ENCODE peak calls at places on chromosome 10, in five cellular contexts. D is NCI-H774, H is H7, U is iPS DF 6.9, T is left cardiac atrium. B is an unnamed sample.
A peak's percentile ranks its signal among the peaks of the same experiment; 100 is the strongest.

GRCh38 chr10:22824984-22825383 is 102.9 kb upstream of the ARMC3 start:
- DNase-seq in D (no peak), H (no peak), U (no peak), T (no peak), B (no peak)

GRCh38 chr10:26380815-26381214 is 57.3 kb upstream of the APBB1IP start:
- DNase-seq in D (no peak), H (no peak), U (no peak), T (no peak), B (no peak)

GRCh38 chr10:31929260-31929985 is 792 bp upstream of the ARHGAP12 start:
- DNase-seq in D (peak; percentile 28), H (peak; percentile 61), U (no peak), T (peak; percentile 58), B (peak; percentile 64)

GRCh38 chr10:128274938-128275337 is 148.7 kb upstream of the MKI67 start:
- DNase-seq in D (no peak), H (no peak), U (no peak), T (peak; percentile 44), B (no peak)

GRCh38 chr10:77037735-77038411 is 599.7 kb downstream of the KCNMA1 start:
- DNase-seq in D (peak; percentile 23), H (peak; percentile 13), U (no peak), T (no peak), B (no peak)

GRCh38 chr10:32790483-32790882 is 167.5 kb downstream of the ITGB1 start:
- DNase-seq in D (no peak), H (no peak), U (no peak), T (no peak), B (no peak)

GRCh38 chr10:58157076-58157766 is 110.5 kb downstream of the IPMK start:
- DNase-seq in D (peak; percentile 14), H (no peak), U (no peak), T (no peak), B (no peak)

GRCh38 chr10:124450010-124450782 is at the start of gene NKX1-2:
- DNase-seq in D (no peak), H (peak; percentile 97), U (no peak), T (no peak), B (peak; percentile 70)

GRCh38 chr10:122123186-122123585 is 134.2 kb downstream of the TACC2 start:
- DNase-seq in D (no peak), H (no peak), U (no peak), T (no peak), B (no peak)

GRCh38 chr10:49613160-49613881 is 516 bp upstream of the CHAT start:
- DNase-seq in D (no peak), H (peak; percentile 65), U (no peak), T (no peak), B (no peak)

GRCh38 chr10:98074315-98074911 is 44.0 kb upstream of the CRTAC1 start:
- DNase-seq in D (no peak), H (peak; percentile 41), U (no peak), T (no peak), B (no peak)

GRCh38 chr10:53269482-53269881 is 496.9 kb upstream of the MBL2 start:
- DNase-seq in D (no peak), H (no peak), U (no peak), T (no peak), B (no peak)

GRCh38 chr10:26474062-26474461 is 35.9 kb downstream of the APBB1IP start:
- DNase-seq in D (no peak), H (no peak), U (no peak), T (no peak), B (no peak)

GRCh38 chr10:62390497-62391176 is 16.5 kb downstream of the ZNF365 start:
- DNase-seq in D (no peak), H (no peak), U (no peak), T (no peak), B (no peak)

GRCh38 chr10:11480687-11481086 is 130.8 kb downstream of the USP6NL start:
- DNase-seq in D (no peak), H (no peak), U (no peak), T (no peak), B (no peak)

GRCh38 chr10:113853577-113854018 is 284 bp downstream of the DCLRE1A start:
- DNase-seq in D (no peak), H (no peak), U (no peak), T (no peak), B (no peak)

GRCh38 chr10:60604356-60604755 is 173.9 kb upstream of the CDK1 start:
- DNase-seq in D (peak; percentile 17), H (no peak), U (no peak), T (no peak), B (no peak)

GRCh38 chr10:71270301-71270777 is 48.7 kb upstream of the SLC29A3 start:
- DNase-seq in D (peak; percentile 5), H (peak; percentile 89), U (peak; percentile 75), T (peak; percentile 54), B (peak; percentile 83)

GRCh38 chr10:66176772-66177171 is 749.1 kb upstream of the LRRTM3 start:
- DNase-seq in D (no peak), H (no peak), U (no peak), T (no peak), B (no peak)

GRCh38 chr10:42961156-42961589 is 115.7 kb upstream of the RET start:
- DNase-seq in D (no peak), H (no peak), U (no peak), T (no peak), B (peak; percentile 0)

GRCh38 chr10:3876563-3876962 is 91.6 kb upstream of the KLF6 start:
- DNase-seq in D (no peak), H (no peak), U (no peak), T (no peak), B (no peak)

GRCh38 chr10:96093948-96094347 is 36.1 kb upstream of the ZNF518A start:
- DNase-seq in D (no peak), H (no peak), U (no peak), T (no peak), B (no peak)

GRCh38 chr10:30185916-30186315 is 126.5 kb upstream of the JCAD start:
- DNase-seq in D (no peak), H (no peak), U (no peak), T (no peak), B (no peak)

GRCh38 chr10:36450385-36450784 is 675.0 kb upstream of the ANKRD30A start:
- DNase-seq in D (no peak), H (no peak), U (no peak), T (peak; percentile 45), B (peak; percentile 19)

GRCh38 chr10:132360766-132361447 is 28.9 kb downstream of the LRRC27 start:
- DNase-seq in D (no peak), H (peak; percentile 92), U (no peak), T (peak; percentile 44), B (peak; percentile 38)

GRCh38 chr10:62025901-62026879 is 124.7 kb downstream of the ARID5B start:
- DNase-seq in D (no peak), H (no peak), U (no peak), T (no peak), B (no peak)